ENCODE peak calls at places on chromosomes 7 and 10, in nine cellular contexts. One of them, this sample, is unnamed.

GRCh38 chr10:77840636-77841035 is 85.9 kb downstream of the DLG5 start:
- DNase-seq in esophagus squamous epithelium: no peak
- DNase-seq in fibroblast of pulmonary artery: no peak
- DNase-seq in brain microvascular endothelial cell: no peak
- DNase-seq in fibroblast of mammary gland: no peak
- DNase-seq in lower leg skin: no peak
- DNase-seq in WERI-Rb-1: no peak
- DNase-seq in PC-3: no peak
- DNase-seq in A549: no peak
- DNase-seq in this sample: no peak

GRCh38 chr7:47581821-47582747 is at the start of gene TNS3:
- DNase-seq in esophagus squamous epithelium: no peak
- DNase-seq in fibroblast of pulmonary artery: peak; percentile 51
- DNase-seq in brain microvascular endothelial cell: no peak
- DNase-seq in fibroblast of mammary gland: no peak
- DNase-seq in lower leg skin: no peak
- DNase-seq in WERI-Rb-1: peak; percentile 54
- DNase-seq in PC-3: peak; percentile 57
- DNase-seq in A549: no peak
- DNase-seq in this sample: peak; percentile 59

GRCh38 chr7:143444063-143444782 is 970 bp downstream of the TAS2R60 start:
- DNase-seq in esophagus squamous epithelium: no peak
- DNase-seq in fibroblast of pulmonary artery: no peak
- DNase-seq in brain microvascular endothelial cell: no peak
- DNase-seq in fibroblast of mammary gland: no peak
- DNase-seq in lower leg skin: no peak
- DNase-seq in WERI-Rb-1: no peak
- DNase-seq in PC-3: no peak
- DNase-seq in A549: no peak
- DNase-seq in this sample: no peak

GRCh38 chr7:101154693-101155102 is 422 bp downstream of the AP1S1 start:
- DNase-seq in esophagus squamous epithelium: no peak
- DNase-seq in fibroblast of pulmonary artery: no peak
- DNase-seq in brain microvascular endothelial cell: no peak
- DNase-seq in fibroblast of mammary gland: no peak
- DNase-seq in lower leg skin: no peak
- DNase-seq in WERI-Rb-1: no peak
- DNase-seq in PC-3: no peak
- DNase-seq in A549: no peak
- DNase-seq in this sample: no peak

GRCh38 chr10:113019096-113019495 is 69.0 kb downstream of the TCF7L2 start:
- DNase-seq in esophagus squamous epithelium: no peak
- DNase-seq in fibroblast of pulmonary artery: no peak
- DNase-seq in brain microvascular endothelial cell: no peak
- DNase-seq in fibroblast of mammary gland: no peak
- DNase-seq in lower leg skin: no peak
- DNase-seq in WERI-Rb-1: no peak
- DNase-seq in PC-3: no peak
- DNase-seq in A549: no peak
- DNase-seq in this sample: no peak

GRCh38 chr7:43535031-43535451 is 47.9 kb upstream of the STK17A start:
- DNase-seq in esophagus squamous epithelium: no peak
- DNase-seq in fibroblast of pulmonary artery: peak; percentile 24
- DNase-seq in brain microvascular endothelial cell: peak; percentile 74
- DNase-seq in fibroblast of mammary gland: peak; percentile 95
- DNase-seq in lower leg skin: no peak
- DNase-seq in WERI-Rb-1: no peak
- DNase-seq in PC-3: no peak
- DNase-seq in A549: no peak
- DNase-seq in this sample: peak; percentile 51

GRCh38 chr7:129110575-129111376 is 33.7 kb upstream of the TSPAN33 start:
- DNase-seq in esophagus squamous epithelium: no peak
- DNase-seq in fibroblast of pulmonary artery: no peak
- DNase-seq in brain microvascular endothelial cell: no peak
- DNase-seq in fibroblast of mammary gland: no peak
- DNase-seq in lower leg skin: peak; percentile 61
- DNase-seq in WERI-Rb-1: peak; percentile 92
- DNase-seq in PC-3: peak; percentile 4
- DNase-seq in A549: no peak
- DNase-seq in this sample: peak; percentile 10

GRCh38 chr10:80443531-80443974 is 10.6 kb upstream of the TSPAN14 start:
- DNase-seq in esophagus squamous epithelium: no peak
- DNase-seq in fibroblast of pulmonary artery: peak; percentile 63
- DNase-seq in brain microvascular endothelial cell: no peak
- DNase-seq in fibroblast of mammary gland: no peak
- DNase-seq in lower leg skin: no peak
- DNase-seq in WERI-Rb-1: peak; percentile 62
- DNase-seq in PC-3: no peak
- DNase-seq in A549: no peak
- DNase-seq in this sample: peak; percentile 69

GRCh38 chr7:81158189-81158588 is 239.3 kb upstream of the SEMA3C start:
- DNase-seq in esophagus squamous epithelium: no peak
- DNase-seq in fibroblast of pulmonary artery: no peak
- DNase-seq in brain microvascular endothelial cell: no peak
- DNase-seq in fibroblast of mammary gland: no peak
- DNase-seq in lower leg skin: no peak
- DNase-seq in WERI-Rb-1: no peak
- DNase-seq in PC-3: no peak
- DNase-seq in A549: no peak
- DNase-seq in this sample: no peak

DNA sequence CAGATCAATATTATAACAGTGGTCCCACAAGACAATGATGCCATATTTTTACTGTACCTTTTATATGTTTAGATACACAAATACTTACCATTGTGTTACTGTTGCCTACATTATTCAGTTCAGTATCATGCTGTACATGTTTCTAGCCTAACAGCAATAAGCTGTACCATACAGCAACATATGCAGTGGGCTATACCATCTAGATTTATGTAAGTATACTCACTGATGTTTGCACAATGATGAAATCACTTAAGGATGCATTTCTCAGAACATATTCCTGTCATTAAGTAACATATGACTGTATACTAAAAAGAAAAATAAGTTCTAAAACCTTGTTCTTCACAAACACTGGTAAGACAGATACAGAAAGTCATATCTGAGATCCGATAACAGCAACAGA is 468.6 kb upstream of the SEMA3A start:
- DNase-seq in esophagus squamous epithelium: no peak
- DNase-seq in fibroblast of pulmonary artery: no peak
- DNase-seq in brain microvascular endothelial cell: no peak
- DNase-seq in fibroblast of mammary gland: peak; percentile 10
- DNase-seq in lower leg skin: no peak
- DNase-seq in WERI-Rb-1: no peak
- DNase-seq in PC-3: peak; percentile 43
- DNase-seq in A549: no peak
- DNase-seq in this sample: peak; percentile 44
- H3K4me3 ChIP-seq in esophagus squamous epithelium: no peak overlapping the region
- H3K4me3 ChIP-seq in fibroblast of pulmonary artery: no peak overlapping the region
- H3K4me3 ChIP-seq in brain microvascular endothelial cell: no peak overlapping the region
- H3K4me3 ChIP-seq in fibroblast of mammary gland: no peak overlapping the region
- H3K4me3 ChIP-seq in lower leg skin: no peak overlapping the region
- H3K4me3 ChIP-seq in WERI-Rb-1: no peak overlapping the region
- H3K4me3 ChIP-seq in PC-3: no peak overlapping the region
- H3K4me3 ChIP-seq in A549: no peak overlapping the region
- H3K4me3 ChIP-seq in this sample: no peak overlapping the region

DNA sequence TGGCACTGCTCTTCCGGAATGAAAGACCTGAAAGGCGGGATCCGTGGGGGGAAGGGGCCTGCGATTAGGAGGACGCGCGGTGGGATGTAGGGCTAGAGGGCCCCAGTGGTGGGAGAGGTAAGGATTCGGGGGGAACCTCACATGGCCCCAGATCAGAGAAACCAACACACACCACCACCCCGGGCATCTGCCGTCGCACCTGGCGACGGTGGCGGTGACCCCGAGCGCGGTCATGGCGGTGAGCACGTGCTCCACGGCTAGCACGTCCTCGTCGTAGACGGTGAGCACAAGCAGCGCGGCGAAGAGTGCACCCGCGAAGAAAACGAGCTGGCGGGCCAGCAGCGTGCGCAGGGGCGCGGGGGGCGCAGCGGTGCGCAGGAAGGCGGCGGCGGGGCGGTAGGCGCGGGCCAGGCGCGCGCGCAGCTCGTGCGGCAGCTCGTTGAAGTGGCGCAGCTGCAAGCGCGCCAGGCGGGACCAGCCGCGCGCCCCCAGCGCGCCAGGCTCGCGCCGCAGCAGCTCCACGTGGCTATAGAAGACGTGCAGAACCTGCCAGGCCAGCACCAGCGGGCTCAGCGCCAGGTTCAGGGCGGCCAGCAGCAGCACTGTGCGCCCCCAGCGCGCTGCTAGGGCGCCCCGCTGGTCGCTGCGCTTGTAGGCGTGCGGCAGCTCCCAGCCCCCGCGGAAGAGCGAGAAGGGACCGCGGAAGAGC is 5.7 kb downstream of the ATG9B start:
- DNase-seq in esophagus squamous epithelium: no peak
- DNase-seq in fibroblast of pulmonary artery: no peak
- DNase-seq in brain microvascular endothelial cell: no peak
- DNase-seq in fibroblast of mammary gland: no peak
- DNase-seq in lower leg skin: no peak
- DNase-seq in WERI-Rb-1: no peak
- DNase-seq in PC-3: no peak
- DNase-seq in A549: no peak
- DNase-seq in this sample: peak; percentile 27
- H3K4me3 ChIP-seq in esophagus squamous epithelium: no peak overlapping the region
- H3K4me3 ChIP-seq in fibroblast of pulmonary artery: no peak overlapping the region
- H3K4me3 ChIP-seq in brain microvascular endothelial cell: peak overlapping the region; percentile 15
- H3K4me3 ChIP-seq in fibroblast of mammary gland: no peak overlapping the region
- H3K4me3 ChIP-seq in lower leg skin: no peak overlapping the region
- H3K4me3 ChIP-seq in WERI-Rb-1: peak overlapping the region; percentile 55
- H3K4me3 ChIP-seq in PC-3: peak overlapping the region; percentile 49
- H3K4me3 ChIP-seq in A549: peak overlapping the region; percentile 30
- H3K4me3 ChIP-seq in this sample: peak overlapping the region; percentile 28

GRCh38 chr10:88282876-88283275 is 300.2 kb downstream of the RNLS start:
- DNase-seq in esophagus squamous epithelium: no peak
- DNase-seq in fibroblast of pulmonary artery: peak; percentile 11
- DNase-seq in brain microvascular endothelial cell: no peak
- DNase-seq in fibroblast of mammary gland: peak; percentile 60
- DNase-seq in lower leg skin: no peak
- DNase-seq in WERI-Rb-1: no peak
- DNase-seq in PC-3: no peak
- DNase-seq in A549: no peak
- DNase-seq in this sample: peak; percentile 11
- H3K4me3 ChIP-seq in esophagus squamous epithelium: no peak overlapping the region
- H3K4me3 ChIP-seq in fibroblast of pulmonary artery: no peak overlapping the region
- H3K4me3 ChIP-seq in brain microvascular endothelial cell: no peak overlapping the region
- H3K4me3 ChIP-seq in fibroblast of mammary gland: peak overlapping the region; percentile 5
- H3K4me3 ChIP-seq in lower leg skin: no peak overlapping the region
- H3K4me3 ChIP-seq in WERI-Rb-1: no peak overlapping the region
- H3K4me3 ChIP-seq in PC-3: no peak overlapping the region
- H3K4me3 ChIP-seq in A549: no peak overlapping the region
- H3K4me3 ChIP-seq in this sample: no peak overlapping the region

GRCh38 chr7:471191-471865 is 48.3 kb downstream of the PDGFA start:
- DNase-seq in esophagus squamous epithelium: no peak
- DNase-seq in fibroblast of pulmonary artery: no peak
- DNase-seq in brain microvascular endothelial cell: no peak
- DNase-seq in fibroblast of mammary gland: no peak
- DNase-seq in lower leg skin: no peak
- DNase-seq in WERI-Rb-1: no peak
- DNase-seq in PC-3: no peak
- DNase-seq in A549: no peak
- DNase-seq in this sample: no peak
- H3K4me3 ChIP-seq in esophagus squamous epithelium: no peak overlapping the region
- H3K4me3 ChIP-seq in fibroblast of pulmonary artery: no peak overlapping the region
- H3K4me3 ChIP-seq in brain microvascular endothelial cell: no peak overlapping the region
- H3K4me3 ChIP-seq in fibroblast of mammary gland: no peak overlapping the region
- H3K4me3 ChIP-seq in lower leg skin: no peak overlapping the region
- H3K4me3 ChIP-seq in WERI-Rb-1: no peak overlapping the region
- H3K4me3 ChIP-seq in PC-3: no peak overlapping the region
- H3K4me3 ChIP-seq in A549: no peak overlapping the region
- H3K4me3 ChIP-seq in this sample: no peak overlapping the region

GRCh38 chr7:137846588-137847417 is at the start of gene DGKI:
- DNase-seq in esophagus squamous epithelium: no peak
- DNase-seq in fibroblast of pulmonary artery: no peak
- DNase-seq in brain microvascular endothelial cell: no peak
- DNase-seq in fibroblast of mammary gland: no peak
- DNase-seq in lower leg skin: peak; percentile 86
- DNase-seq in WERI-Rb-1: no peak
- DNase-seq in PC-3: no peak
- DNase-seq in A549: no peak
- DNase-seq in this sample: peak; percentile 25
- H3K4me3 ChIP-seq in esophagus squamous epithelium: peak within 1 kb of the TSS; percentile 10
- H3K4me3 ChIP-seq in fibroblast of pulmonary artery: peak within 1 kb of the TSS; percentile 43
- H3K4me3 ChIP-seq in brain microvascular endothelial cell: peak within 1 kb of the TSS; percentile 56
- H3K4me3 ChIP-seq in fibroblast of mammary gland: peak within 1 kb of the TSS; percentile 58
- H3K4me3 ChIP-seq in lower leg skin: no peak within 1 kb of the TSS
- H3K4me3 ChIP-seq in WERI-Rb-1: peak within 1 kb of the TSS; percentile 52
- H3K4me3 ChIP-seq in PC-3: no peak within 1 kb of the TSS
- H3K4me3 ChIP-seq in A549: peak within 1 kb of the TSS; percentile 51
- H3K4me3 ChIP-seq in this sample: peak within 1 kb of the TSS; percentile 51

GRCh38 chr7:150409300-150410030 is 30.3 kb downstream of the ZNF775 start:
- DNase-seq in esophagus squamous epithelium: no peak
- DNase-seq in fibroblast of pulmonary artery: no peak
- DNase-seq in brain microvascular endothelial cell: no peak
- DNase-seq in fibroblast of mammary gland: no peak
- DNase-seq in lower leg skin: no peak
- DNase-seq in WERI-Rb-1: no peak
- DNase-seq in PC-3: no peak
- DNase-seq in A549: no peak
- DNase-seq in this sample: no peak
- H3K4me3 ChIP-seq in esophagus squamous epithelium: no peak overlapping the region
- H3K4me3 ChIP-seq in fibroblast of pulmonary artery: no peak overlapping the region
- H3K4me3 ChIP-seq in brain microvascular endothelial cell: no peak overlapping the region
- H3K4me3 ChIP-seq in fibroblast of mammary gland: no peak overlapping the region
- H3K4me3 ChIP-seq in lower leg skin: no peak overlapping the region
- H3K4me3 ChIP-seq in WERI-Rb-1: no peak overlapping the region
- H3K4me3 ChIP-seq in PC-3: no peak overlapping the region
- H3K4me3 ChIP-seq in A549: no peak overlapping the region
- H3K4me3 ChIP-seq in this sample: no peak overlapping the region

DNA sequence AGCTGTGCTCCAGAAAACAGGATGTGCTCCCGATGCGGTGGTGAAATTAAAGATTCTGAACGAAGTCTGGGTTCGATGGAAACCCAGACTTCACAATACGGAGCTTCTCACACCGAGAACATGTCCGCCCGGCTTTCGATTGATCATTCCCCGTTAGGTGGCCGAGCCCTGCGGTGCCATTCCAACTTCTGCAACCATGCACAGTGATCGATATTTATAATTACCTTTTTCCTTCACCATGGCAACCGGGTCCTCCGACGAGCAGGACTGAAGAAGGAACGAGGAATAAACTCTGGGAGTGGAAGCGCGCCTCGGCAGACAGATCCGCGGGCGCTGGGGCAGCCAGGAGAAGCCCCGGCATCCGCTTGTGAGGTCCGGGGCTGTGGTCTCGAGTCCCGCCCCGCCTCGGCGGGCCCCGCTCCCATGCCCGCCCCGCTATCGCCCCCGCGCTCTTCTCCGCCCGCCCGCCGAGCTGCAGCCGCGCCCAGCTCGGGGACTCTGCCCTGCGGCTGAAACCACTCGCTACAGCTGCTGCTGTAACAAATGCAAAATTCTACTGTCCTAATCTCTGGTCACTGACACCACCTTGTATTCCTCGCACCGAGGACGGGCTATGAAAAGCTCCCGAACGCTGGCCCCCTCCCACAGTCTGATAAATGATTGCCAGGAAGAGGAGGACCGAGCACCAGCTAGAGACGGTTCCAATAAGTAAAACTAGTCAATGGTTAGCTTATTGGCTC is 26.2 kb downstream of the ABLIM1 start:
- DNase-seq in esophagus squamous epithelium: no peak
- DNase-seq in fibroblast of pulmonary artery: no peak
- DNase-seq in brain microvascular endothelial cell: no peak
- DNase-seq in fibroblast of mammary gland: no peak
- DNase-seq in lower leg skin: peak; percentile 90
- DNase-seq in WERI-Rb-1: peak; percentile 33
- DNase-seq in PC-3: no peak
- DNase-seq in A549: peak; percentile 33
- DNase-seq in this sample: no peak
- H3K4me3 ChIP-seq in esophagus squamous epithelium: peak overlapping the region; percentile 39
- H3K4me3 ChIP-seq in fibroblast of pulmonary artery: peak overlapping the region; percentile 56
- H3K4me3 ChIP-seq in brain microvascular endothelial cell: peak overlapping the region; percentile 62
- H3K4me3 ChIP-seq in fibroblast of mammary gland: peak overlapping the region; percentile 48
- H3K4me3 ChIP-seq in lower leg skin: peak overlapping the region; percentile 19
- H3K4me3 ChIP-seq in WERI-Rb-1: peak overlapping the region; percentile 69
- H3K4me3 ChIP-seq in PC-3: peak overlapping the region; percentile 69
- H3K4me3 ChIP-seq in A549: peak overlapping the region; percentile 58
- H3K4me3 ChIP-seq in this sample: peak overlapping the region; percentile 49

GRCh38 chr10:33314788-33315561 is 19.5 kb downstream of the NRP1 start:
- DNase-seq in esophagus squamous epithelium: no peak
- DNase-seq in fibroblast of pulmonary artery: peak; percentile 66
- DNase-seq in brain microvascular endothelial cell: no peak
- DNase-seq in fibroblast of mammary gland: peak; percentile 45
- DNase-seq in lower leg skin: no peak
- DNase-seq in WERI-Rb-1: no peak
- DNase-seq in PC-3: peak; percentile 92
- DNase-seq in A549: no peak
- DNase-seq in this sample: no peak
- H3K4me3 ChIP-seq in esophagus squamous epithelium: no peak overlapping the region
- H3K4me3 ChIP-seq in fibroblast of pulmonary artery: no peak overlapping the region
- H3K4me3 ChIP-seq in brain microvascular endothelial cell: no peak overlapping the region
- H3K4me3 ChIP-seq in fibroblast of mammary gland: no peak overlapping the region
- H3K4me3 ChIP-seq in lower leg skin: no peak overlapping the region
- H3K4me3 ChIP-seq in WERI-Rb-1: no peak overlapping the region
- H3K4me3 ChIP-seq in PC-3: no peak overlapping the region
- H3K4me3 ChIP-seq in A549: no peak overlapping the region
- H3K4me3 ChIP-seq in this sample: no peak overlapping the region